ENCODE peak calls at places on chromosomes 12 and 14, in five cellular contexts. X is aorta; V is endothelial cell; J is NCI-H1694; S is activated CD8-positive, alpha-beta T cell treated with anti-CD3 and anti-CD28 coated beads, Interleukin-2, amount 10 ng/mL, durations not matched to agents 7 days and 5 days. Y is an unnamed sample.

GRCh38 chr12:56808954-56809353 is 45.8 kb downstream of the HSD17B6 start:
- DNase-seq in S (no peak), X (no peak), J (no peak), V (no peak), Y (no peak)

GRCh38 chr12:104598342-104599271 is 141.9 kb downstream of the CHST11 start:
- DNase-seq in V (no peak), S (no peak), X (no peak), J (no peak), Y (no peak)

GRCh38 chr12:98399532-98399931 is 115.9 kb upstream of the TMPO start:
- DNase-seq in J (no peak), V (no peak), X (no peak), S (peak; percentile 76), Y (no peak)

GRCh38 chr12:101940400-101940950 is 63.1 kb downstream of the DRAM1 start:
- DNase-seq in J (no peak), S (no peak), V (no peak), X (no peak), Y (no peak)

GRCh38 chr14:69716483-69717187 is 50.3 kb upstream of the SRSF5 start:
- DNase-seq in X (peak; percentile 58), S (peak; percentile 81), V (no peak), J (no peak), Y (no peak)

GRCh38 chr12:46499901-46500300 is 127.3 kb upstream of the SLC38A2 start:
- DNase-seq in X (no peak), J (no peak), V (no peak), S (no peak), Y (no peak)

GRCh38 chr12:2017724-2018337 is 13.6 kb upstream of the DCP1B start:
- DNase-seq in J (no peak), S (no peak), V (no peak), X (no peak), Y (no peak)

GRCh38 chr12:13889913-13890312 is 91.5 kb downstream of the GRIN2B start:
- DNase-seq in V (no peak), J (no peak), X (no peak), S (no peak), Y (no peak)

GRCh38 chr14:89270439-89271227 is 146.4 kb downstream of the FOXN3 start:
- DNase-seq in S (no peak), V (no peak), J (no peak), X (no peak), Y (peak; percentile 28)

GRCh38 chr12:76704693-76705092 is 59.2 kb upstream of the ZDHHC17 start:
- DNase-seq in J (no peak), X (no peak), V (no peak), S (no peak), Y (no peak)

GRCh38 chr14:62743118-62743517 is 302.1 kb downstream of the KCNH5 start:
- DNase-seq in X (no peak), J (no peak), S (no peak), V (no peak), Y (no peak)

GRCh38 chr12:65100140-65100539 is 21.0 kb downstream of the WIF1 start:
- DNase-seq in S (no peak), X (no peak), V (peak; percentile 15), J (no peak), Y (no peak)

GRCh38 chr14:78835052-78835451 is 664.9 kb downstream of the NRXN3 start:
- DNase-seq in J (peak; percentile 96), V (no peak), S (no peak), X (no peak), Y (no peak)

GRCh38 chr12:119115296-119115905 is 63.3 kb upstream of the HSPB8 start:
- DNase-seq in V (peak; percentile 60), J (peak; percentile 72), X (no peak), S (peak; percentile 45), Y (no peak)

GRCh38 chr12:123150804-123151678 is at the start of gene PITPNM2:
- DNase-seq in X (peak; percentile 64), V (peak; percentile 62), S (peak; percentile 68), J (no peak), Y (peak; percentile 68)

GRCh38 chr12:59636945-59637656 is 41.3 kb downstream of the SLC16A7 start:
- DNase-seq in V (no peak), J (no peak), X (no peak), S (no peak), Y (no peak)

GRCh38 chr12:90499793-90500192 is 455.2 kb downstream of the CCER1 start:
- DNase-seq in S (no peak), V (no peak), X (no peak), J (no peak), Y (no peak)

GRCh38 chr12:53182836-53183235 is 2.1 kb upstream of the CSAD start:
- DNase-seq in S (no peak), V (no peak), J (no peak), X (no peak), Y (no peak)

GRCh38 chr12:56358836-56359532 is 923 bp downstream of the STAT2 start:
- DNase-seq in S (peak; percentile 37), X (no peak), V (no peak), J (no peak), Y (no peak)

GRCh38 chr12:121060149-121061001 is 21.3 kb upstream of the OASL start:
- DNase-seq in V (peak; percentile 33), X (no peak), J (peak; percentile 69), S (peak; percentile 83), Y (peak; percentile 26)

GRCh38 chr12:60947533-60947932 is 1312.7 kb upstream of the USP15 start:
- DNase-seq in V (no peak), J (no peak), X (no peak), S (no peak), Y (no peak)

GRCh38 chr14:79417961-79418360 is 793.3 kb downstream of the DIO2 start:
- DNase-seq in S (no peak), X (no peak), J (no peak), V (no peak), Y (no peak)

GRCh38 chr12:13000616-13000934 is 510 bp upstream of the HEBP1 start:
- DNase-seq in J (no peak), S (peak; percentile 47), X (no peak), V (no peak), Y (no peak)

GRCh38 chr14:105075364-105076295 is 10.4 kb upstream of the GPR132 start:
- DNase-seq in J (peak; percentile 35), S (peak; percentile 80), X (peak; percentile 82), V (no peak), Y (peak; percentile 40)

GRCh38 chr12:100741084-100741711 is 53.4 kb upstream of the ANO4 start:
- DNase-seq in S (no peak), V (no peak), X (no peak), J (peak; percentile 10), Y (no peak)

GRCh38 chr12:49225551-49226166 is 36.8 kb upstream of the TUBA1A start:
- DNase-seq in S (no peak), J (no peak), V (no peak), X (no peak), Y (no peak)

GRCh38 chr14:30885840-30886740 is 11.7 kb downstream of the COCH start:
- DNase-seq in X (no peak), S (no peak), V (no peak), J (no peak), Y (no peak)

GRCh38 chr12:127729381-127729780 is 537.6 kb upstream of the TMEM132C start:
- DNase-seq in J (no peak), V (no peak), S (no peak), X (no peak), Y (no peak)

GRCh38 chr14:28361486-28361885 is 405.1 kb upstream of the FOXG1 start:
- DNase-seq in V (no peak), X (no peak), S (no peak), J (no peak), Y (no peak)

GRCh38 chr14:105430042-105430441 is 10.4 kb downstream of the MTA1 start:
- DNase-seq in S (no peak), X (no peak), V (no peak), J (no peak), Y (no peak)

GRCh38 chr14:50023671-50024490 is 92.5 kb downstream of the VCPKMT start:
- DNase-seq in V (no peak), X (no peak), S (no peak), J (no peak), Y (no peak)

GRCh38 chr12:58359084-58359483 is 417.7 kb downstream of the ATP23 start:
- DNase-seq in V (no peak), J (no peak), S (no peak), X (no peak), Y (no peak)

GRCh38 chr12:79307340-79307739 is 383.4 kb downstream of the PAWR start:
- DNase-seq in S (no peak), X (no peak), J (no peak), V (no peak), Y (no peak)

GRCh38 chr12:68122236-68122920 is 37.2 kb downstream of the IFNG start:
- DNase-seq in V (no peak), J (no peak), X (no peak), S (no peak), Y (no peak)

GRCh38 chr14:87944987-87945604 is 47.9 kb downstream of the GALC start:
- DNase-seq in J (peak; percentile 79), V (no peak), X (no peak), S (peak; percentile 26), Y (no peak)

GRCh38 chr14:66025779-66026178 is 460.4 kb upstream of the CCDC196 start:
- DNase-seq in S (no peak), X (peak; percentile 60), V (no peak), J (no peak), Y (no peak)

GRCh38 chr12:38711055-38711454 is 194.3 kb downstream of the CPNE8 start:
- DNase-seq in X (no peak), S (no peak), V (no peak), J (no peak), Y (no peak)

GRCh38 chr14:34722723-34723545 is 8.5 kb upstream of the CFL2 start:
- DNase-seq in X (no peak), S (peak; percentile 52), V (peak; percentile 39), J (peak; percentile 66), Y (no peak)

GRCh38 chr12:386651-387050 is 2.5 kb downstream of the KDM5A start:
- DNase-seq in J (no peak), X (no peak), S (no peak), V (no peak), Y (no peak)

GRCh38 chr14:25006961-25007795 is 42.8 kb downstream of the STXBP6 start:
- DNase-seq in V (no peak), S (no peak), J (no peak), X (no peak), Y (no peak)

Y was measured in activated B cell treated with CpG ODN at 0.5 μM for 24 hours.